ENCODE peak calls at places on chromosomes 16 and 17, in seven cellular contexts. Z, K, A, B, N, G and D are unnamed samples.
A peak's percentile ranks its signal among the peaks of the same experiment; 100 is the strongest.

GRCh38 chr17:78817123-78817522 is 23.5 kb downstream of the USP36 start:
- DNase-seq in N (no peak), K (peak; percentile 71), A (no peak), B (no peak), Z (no peak), G (no peak), D (peak; percentile 71)

GRCh38 chr17:49002331-49002730 is 5.1 kb downstream of the IGF2BP1 start:
- DNase-seq in G (no peak), N (no peak), Z (no peak), A (no peak), K (no peak), B (no peak), D (no peak)

GRCh38 chr17:8226536-8227237 is 16.3 kb upstream of the AURKB start:
- DNase-seq in Z (peak; percentile 75), A (peak; percentile 76), G (no peak), N (peak; percentile 95), K (no peak), B (peak; percentile 85), D (no peak)

GRCh38 chr17:2442166-2442565 is 41.3 kb upstream of the MNT start:
- DNase-seq in Z (no peak), K (no peak), G (no peak), B (no peak), A (no peak), N (no peak), D (no peak)

GRCh38 chr16:20811889-20812439 is 5.6 kb downstream of the REXO5 start:
- DNase-seq in K (no peak), G (no peak), N (no peak), A (no peak), B (peak; percentile 30), Z (no peak), D (no peak)

GRCh38 chr16:3876160-3876559 is 4.4 kb downstream of the CREBBP start:
- DNase-seq in A (no peak), Z (no peak), K (no peak), N (no peak), G (no peak), B (no peak), D (no peak)

GRCh38 chr16:27067138-27067537 is 411 bp downstream of the C16orf82 start:
- DNase-seq in K (no peak), Z (peak; percentile 85), B (no peak), N (no peak), G (no peak), A (no peak), D (no peak)

GRCh38 chr16:84277244-84277823 is 17.3 kb upstream of the WFDC1 start:
- DNase-seq in G (no peak), K (peak; percentile 26), N (peak; percentile 56), B (peak; percentile 42), Z (peak; percentile 86), A (no peak), D (peak; percentile 68)

GRCh38 chr17:13544292-13544691 is 57.4 kb downstream of the HS3ST3A1 start:
- DNase-seq in Z (no peak), N (peak; percentile 98), K (no peak), G (no peak), A (peak; percentile 99), B (peak; percentile 33), D (no peak)

GRCh38 chr16:19997734-19998133 is 76.0 kb downstream of the GPR139 start:
- DNase-seq in K (no peak), Z (no peak), B (no peak), G (no peak), A (no peak), N (no peak), D (no peak)

GRCh38 chr16:81061855-81062608 is 15.0 kb downstream of the C16orf46 start:
- DNase-seq in A (no peak), K (no peak), Z (no peak), B (no peak), G (no peak), N (no peak), D (no peak)

GRCh38 chr16:10332775-10333174 is 53.1 kb upstream of the ATF7IP2 start:
- DNase-seq in B (no peak), N (no peak), A (no peak), K (no peak), G (no peak), Z (no peak), D (no peak)

GRCh38 chr17:79407385-79407784 is 203.5 kb downstream of the RBFOX3 start:
- DNase-seq in A (no peak), B (no peak), G (no peak), N (no peak), Z (no peak), K (no peak), D (no peak)

GRCh38 chr17:82003411-82004381 is 19.0 kb downstream of the CENPX start:
- DNase-seq in Z (peak; percentile 71), G (peak; percentile 79), N (peak; percentile 95), B (no peak), K (no peak), A (peak; percentile 83), D (no peak)

GRCh38 chr17:60947100-60947499 is 269.4 kb downstream of the BCAS3 start:
- DNase-seq in N (peak; percentile 24), G (no peak), B (no peak), Z (no peak), A (no peak), K (no peak), D (no peak)

GRCh38 chr16:88543230-88543813 is 26.9 kb upstream of the ZC3H18 start:
- DNase-seq in N (no peak), G (no peak), K (no peak), A (no peak), Z (peak; percentile 30), B (no peak), D (no peak)

GRCh38 chr17:67116045-67116575 is 71.8 kb downstream of the CACNG1 start:
- DNase-seq in Z (peak; percentile 15), G (no peak), A (no peak), B (no peak), N (no peak), K (no peak), D (no peak)

GRCh38 chr16:629289-630023 is 1.3 kb upstream of the WFIKKN1 start:
- DNase-seq in Z (peak; percentile 92), B (no peak), G (no peak), A (no peak), K (no peak), N (no peak), D (no peak)

GRCh38 chr17:17751996-17752821 is 71.0 kb downstream of the RAI1 start:
- DNase-seq in A (peak; percentile 75), N (peak; percentile 88), G (peak; percentile 89), B (peak; percentile 96), K (peak; percentile 97), Z (peak; percentile 100), D (peak; percentile 95)

GRCh38 chr17:73639322-73639721 is 4.9 kb downstream of the SDK2 start:
- DNase-seq in G (peak; percentile 23), Z (peak; percentile 51), N (no peak), K (no peak), B (no peak), A (no peak), D (no peak)

GRCh38 chr17:28612936-28613872 is 781 bp downstream of the RSKR start:
- DNase-seq in A (no peak), B (no peak), Z (peak; percentile 79), G (no peak), N (peak; percentile 39), K (no peak), D (peak; percentile 29)

GRCh38 chr16:26561303-26561702 is 505.4 kb upstream of the C16orf82 start:
- DNase-seq in K (no peak), Z (no peak), N (no peak), G (no peak), B (no peak), A (no peak), D (no peak)

GRCh38 chr16:22681551-22681880 is 132.4 kb upstream of the HS3ST2 start:
- DNase-seq in G (no peak), B (no peak), Z (no peak), A (no peak), K (no peak), N (no peak), D (no peak)

GRCh38 chr16:6753553-6753952 is 579.1 kb upstream of the RBFOX1 start:
- DNase-seq in B (no peak), A (no peak), N (no peak), Z (no peak), K (no peak), G (no peak), D (no peak)

GRCh38 chr17:31318298-31319190 is 2.9 kb downstream of the EVI2A start:
- DNase-seq in Z (no peak), G (peak; percentile 4), B (peak; percentile 48), N (peak; percentile 95), A (peak; percentile 62), K (peak; percentile 19), D (peak; percentile 65)

GRCh38 chr16:71524566-71525553 is 1.4 kb upstream of the CHST4 start:
- DNase-seq in K (no peak), G (no peak), Z (no peak), A (no peak), B (no peak), N (no peak), D (no peak)

GRCh38 chr17:6456914-6457687 is 12.8 kb downstream of the PIMREG start:
- DNase-seq in N (peak; percentile 51), Z (no peak), G (no peak), K (no peak), A (no peak), B (peak; percentile 67), D (no peak)

GRCh38 chr16:84356591-84357116 is 11.7 kb upstream of the ATP2C2 start:
- DNase-seq in K (no peak), G (no peak), B (no peak), Z (peak; percentile 36), A (no peak), N (no peak), D (no peak)